ENCODE peak calls at places on chromosomes 13 and 19, in eight cellular contexts. G is HepG2, U is K562, A is GM12891, F is H1, Q is GM23338, X is breast epithelium, B is HL-60. N is an unnamed sample.

GRCh38 chr13:94233401-94233800 is 246.1 kb downstream of the DCT start:
- DNase-seq in A (no peak), G (no peak), F (no peak), B (no peak), Q (no peak), X (no peak), U (no peak), N (no peak)

GRCh38 chr19:18156841-18157464 is 4.0 kb downstream of the PIK3R2 start:
- DNase-seq in F (no peak), U (peak; percentile 98), G (peak; percentile 63), B (no peak), Q (no peak), X (peak; percentile 74), A (no peak), N (no peak)

GRCh38 chr19:17348700-17349099 is 11.3 kb downstream of the GTPBP3 start:
- DNase-seq in B (no peak), X (peak; percentile 52), U (no peak), G (peak; percentile 42), F (peak; percentile 64), A (no peak), Q (peak; percentile 77), N (no peak)

GRCh38 chr13:41056194-41056593 is 5.1 kb upstream of the WBP4 start:
- DNase-seq in F (no peak), Q (no peak), G (no peak), B (no peak), A (no peak), U (no peak), X (no peak), N (no peak)

GRCh38 chr13:29754486-29754806 is 96.0 kb downstream of the UBL3 start:
- DNase-seq in X (no peak), G (peak; percentile 47), U (peak; percentile 4), A (no peak), B (no peak), F (peak; percentile 49), Q (peak; percentile 79), N (no peak)

GRCh38 chr13:104577029-104577820 is 1511.0 kb upstream of the SLC10A2 start:
- DNase-seq in F (no peak), X (no peak), U (no peak), G (no peak), B (no peak), A (no peak), Q (no peak), N (no peak)

GRCh38 chr13:113369189-113369588 is 5.3 kb upstream of the GRTP1 start:
- DNase-seq in G (no peak), B (no peak), X (no peak), U (no peak), A (no peak), F (peak; percentile 46), Q (no peak), N (no peak)

GRCh38 chr13:94192576-94192975 is 286.9 kb downstream of the DCT start:
- DNase-seq in B (no peak), U (peak; percentile 1), Q (peak; percentile 63), F (peak; percentile 74), X (no peak), A (peak; percentile 2), G (peak; percentile 30), N (no peak)

GRCh38 chr13:84985860-84986259 is 813.4 kb downstream of the SLITRK6 start:
- DNase-seq in X (no peak), A (no peak), U (no peak), Q (peak; percentile 34), B (no peak), G (no peak), F (no peak), N (no peak)

GRCh38 chr13:51453308-51453958 is 597 bp upstream of the INTS6 start:
- DNase-seq in F (no peak), G (peak; percentile 90), X (no peak), Q (peak; percentile 74), U (peak; percentile 86), B (peak; percentile 76), A (peak; percentile 58), N (no peak)

GRCh38 chr19:3945838-3946237 is 13.0 kb downstream of the NMRK2 start:
- DNase-seq in Q (no peak), B (no peak), U (no peak), X (no peak), A (no peak), F (no peak), G (no peak), N (no peak)

GRCh38 chr19:29366757-29367156 is 153.8 kb upstream of the UQCRFS1 start:
- DNase-seq in X (no peak), U (no peak), G (no peak), A (no peak), Q (no peak), F (peak; percentile 36), B (no peak), N (peak; percentile 74)

GRCh38 chr13:23618341-23618740 is 48.1 kb downstream of the TNFRSF19 start:
- DNase-seq in X (no peak), Q (peak; percentile 30), G (no peak), A (no peak), F (no peak), B (no peak), U (no peak), N (no peak)

GRCh38 chr19:45883881-45884681 is 1.9 kb downstream of the IRF2BP1 start:
- DNase-seq in F (no peak), Q (no peak), B (no peak), G (no peak), U (no peak), A (no peak), X (no peak), N (no peak)

GRCh38 chr19:45884682-45885555 is 1.0 kb downstream of the IRF2BP1 start:
- DNase-seq in G (no peak), Q (peak; percentile 56), A (peak; percentile 57), B (no peak), F (no peak), X (peak; percentile 46), U (peak; percentile 69), N (no peak)

GRCh38 chr19:45887311-45887710 is 1.4 kb upstream of the IRF2BP1 start:
- DNase-seq in F (no peak), X (no peak), U (no peak), A (no peak), G (no peak), Q (no peak), B (no peak), N (no peak)

GRCh38 chr19:45885556-45886426 is at the start of gene IRF2BP1:
- DNase-seq in X (peak; percentile 93), Q (peak; percentile 97), B (peak; percentile 82), U (peak; percentile 95), A (peak; percentile 91), G (peak; percentile 89), F (peak; percentile 91), N (no peak)

GRCh38 chr19:45886427-45887310 is 728 bp upstream of the IRF2BP1 start:
- DNase-seq in Q (peak; percentile 98), G (peak; percentile 88), U (peak; percentile 96), F (peak; percentile 93), B (peak; percentile 85), X (peak; percentile 86), A (peak; percentile 86), N (no peak)
- TF ChIP-seq POLR2AphosphoS5 in Q (peak; percentile 65), G (peak; percentile 63), U (peak; percentile 63), F (no peak), B (peak; percentile 83), X (peak; percentile 78), A (peak; percentile 50), N (peak; percentile 82)

GRCh38 chr13:39784347-39784746 is 128.9 kb downstream of the COG6 start:
- DNase-seq in F (no peak), A (no peak), U (no peak), B (no peak), G (no peak), X (no peak), Q (no peak), N (no peak)

GRCh38 chr13:39787086-39787487 is 131.6 kb downstream of the COG6 start:
- DNase-seq in X (no peak), U (no peak), B (no peak), G (no peak), Q (no peak), A (no peak), F (no peak), N (no peak)

GRCh38 chr13:39783051-39783450 is 127.6 kb downstream of the COG6 start:
- DNase-seq in Q (no peak), F (no peak), U (no peak), B (no peak), A (no peak), G (no peak), X (no peak), N (no peak)

GRCh38 chr13:39788097-39788496 is 132.6 kb downstream of the COG6 start:
- DNase-seq in X (no peak), U (no peak), B (no peak), A (no peak), G (no peak), F (no peak), Q (peak; percentile 56), N (no peak)

DNA sequence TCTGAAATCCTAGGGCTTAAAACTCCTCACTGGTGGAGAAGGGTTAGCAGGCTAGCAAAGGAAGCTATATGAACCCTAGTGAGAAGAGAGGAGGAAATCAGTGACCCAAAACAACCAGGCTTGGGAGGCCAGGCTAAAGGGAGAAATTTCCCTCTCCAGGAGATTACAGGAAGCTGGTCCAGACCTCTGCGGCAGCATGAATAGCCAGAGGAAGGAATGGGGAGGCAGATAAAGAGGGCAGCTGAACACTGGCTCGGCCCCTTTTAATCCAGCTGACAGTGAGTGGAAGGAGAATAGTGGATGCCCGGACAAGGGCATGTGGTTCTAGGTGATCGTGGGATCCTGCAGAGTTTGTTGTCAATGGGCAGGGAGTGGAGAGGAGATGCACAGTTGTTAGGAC is 130.6 kb downstream of the COG6 start:
- DNase-seq in U (no peak), X (no peak), Q (no peak), F (no peak), A (no peak), B (no peak), G (no peak), N (no peak)
- TF ChIP-seq POLR2AphosphoS5 in U (no peak), X (no peak), Q (no peak), F (no peak), A (no peak), B (no peak), G (no peak), N (no peak)

DNA sequence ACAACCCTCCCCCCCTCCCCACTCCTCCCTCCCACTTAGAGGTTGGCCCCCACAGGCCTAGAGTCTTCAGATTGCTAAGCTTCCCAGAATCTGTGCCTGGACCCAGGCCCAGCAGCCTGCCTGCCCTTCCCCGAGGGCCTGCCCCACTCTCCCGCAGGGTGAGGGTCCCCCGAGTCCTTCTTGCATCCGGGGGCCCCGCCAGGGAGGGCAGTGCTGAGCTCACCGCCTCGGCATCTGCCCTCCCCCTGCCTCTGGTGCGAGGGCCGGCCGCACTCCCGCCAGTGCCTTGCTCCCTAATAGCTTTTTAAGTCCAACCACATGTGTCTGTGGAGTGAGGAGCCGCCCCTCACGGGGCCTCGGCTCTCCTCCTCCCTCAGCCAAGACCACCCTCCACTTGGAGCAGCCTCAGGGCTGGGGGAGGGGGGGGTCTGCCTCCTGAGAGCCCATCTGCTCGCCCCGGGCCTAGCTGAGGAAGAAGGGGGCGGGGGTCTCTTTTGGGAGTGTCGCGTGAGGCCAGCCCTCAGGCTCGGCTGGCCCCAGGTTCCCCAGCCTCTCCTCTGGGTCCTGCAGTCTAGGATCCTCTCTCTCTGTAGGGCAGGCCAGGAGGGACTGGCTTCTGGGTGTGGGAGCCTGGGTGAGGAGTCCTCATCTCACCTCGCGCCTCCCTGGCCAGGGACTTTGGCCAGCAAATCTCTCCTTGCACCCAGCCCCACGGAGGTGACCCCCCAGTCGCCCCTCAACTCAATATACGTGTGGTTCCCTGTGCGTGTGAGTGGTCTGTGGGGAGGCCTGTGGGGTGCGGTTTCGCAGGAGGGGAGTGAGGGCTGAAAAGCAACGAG is 47.2 kb downstream of the LYL1 start:
- DNase-seq in Q (peak; percentile 68), A (no peak), F (peak; percentile 80), G (no peak), B (no peak), U (no peak), X (peak; percentile 78), N (no peak)
- TF ChIP-seq POLR2AphosphoS5 in Q (no peak), A (no peak), F (no peak), G (no peak), B (no peak), U (no peak), X (no peak), N (no peak)

GRCh38 chr19:33395561-33396550 is 22.3 kb downstream of the CEBPG start:
- DNase-seq in X (no peak), B (no peak), F (no peak), Q (no peak), U (no peak), G (no peak), A (no peak), N (no peak)
- TF ChIP-seq POLR2AphosphoS5 in X (no peak), B (no peak), F (no peak), Q (no peak), U (no peak), G (no peak), A (no peak), N (no peak)

N was measured in vagina.